ENCODE peak calls at places on chromosome 2, in four cellular contexts. K, G, Y and Q are unnamed samples.

GRCh38 chr2:118202707-118203303 is 114.5 kb downstream of the INSIG2 start:
- DNase-seq in K (no peak), G (no peak), Y (peak), Q (peak)

GRCh38 chr2:160376576-160376975 is 117.0 kb downstream of the RBMS1 start:
- DNase-seq in K (no peak), G (no peak), Y (peak), Q (no peak)

GRCh38 chr2:16625201-16625729 is 40.4 kb downstream of the CYRIA start:
- DNase-seq in K (no peak), G (no peak), Y (no peak), Q (no peak)

GRCh38 chr2:217919204-217919603 is 83.6 kb downstream of the TNS1 start:
- DNase-seq in K (no peak), G (no peak), Y (no peak), Q (no peak)

GRCh38 chr2:108570416-108570815 is 36.1 kb downstream of the LIMS1 start:
- DNase-seq in K (no peak), G (no peak), Y (no peak), Q (no peak)

GRCh38 chr2:238911376-238912227 is 63.7 kb downstream of the TWIST2 start:
- DNase-seq in K (no peak), G (peak), Y (no peak), Q (no peak)

GRCh38 chr2:165691615-165692014 is 102.4 kb downstream of the GALNT3 start:
- DNase-seq in K (no peak), G (no peak), Y (no peak), Q (no peak)

GRCh38 chr2:230798769-230799399 is 65.9 kb upstream of the ITM2C start:
- DNase-seq in K (no peak), G (no peak), Y (peak), Q (peak)

GRCh38 chr2:170486730-170487129 is 228.4 kb upstream of the SP5 start:
- DNase-seq in K (no peak), G (no peak), Y (no peak), Q (no peak)

GRCh38 chr2:236167297-236168109 is 683 bp downstream of the GBX2 start:
- DNase-seq in K (no peak), G (no peak), Y (peak), Q (no peak)

GRCh38 chr2:218827701-218828476 is 3.7 kb downstream of the PRKAG3 start:
- DNase-seq in K (no peak), G (no peak), Y (no peak), Q (no peak)

GRCh38 chr2:151354807-151355206 is 2.6 kb upstream of the TNFAIP6 start:
- DNase-seq in K (no peak), G (no peak), Y (no peak), Q (no peak)

GRCh38 chr2:151973013-151973900 is 125.6 kb downstream of the CACNB4 start:
- DNase-seq in K (no peak), G (no peak), Y (no peak), Q (no peak)

GRCh38 chr2:98650998-98651397 is 42.6 kb downstream of the UNC50 start:
- DNase-seq in K (no peak), G (no peak), Y (no peak), Q (no peak)

GRCh38 chr2:149401007-149401406 is 70.6 kb downstream of the LYPD6 start:
- DNase-seq in K (no peak), G (no peak), Y (no peak), Q (no peak)

GRCh38 chr2:121151311-121152109 is 133.5 kb downstream of the TFCP2L1 start:
- DNase-seq in K (no peak), G (peak), Y (peak), Q (no peak)

GRCh38 chr2:111634995-111635538 is 248.9 kb downstream of the ANAPC1 start:
- DNase-seq in K (no peak), G (no peak), Y (no peak), Q (no peak)

GRCh38 chr2:100786297-100786658 is 33.7 kb upstream of the NPAS2 start:
- DNase-seq in K (no peak), G (no peak), Y (peak), Q (no peak)

GRCh38 chr2:6545795-6546194 is 319.9 kb downstream of the CMPK2 start:
- DNase-seq in K (no peak), G (no peak), Y (no peak), Q (no peak)

DNA sequence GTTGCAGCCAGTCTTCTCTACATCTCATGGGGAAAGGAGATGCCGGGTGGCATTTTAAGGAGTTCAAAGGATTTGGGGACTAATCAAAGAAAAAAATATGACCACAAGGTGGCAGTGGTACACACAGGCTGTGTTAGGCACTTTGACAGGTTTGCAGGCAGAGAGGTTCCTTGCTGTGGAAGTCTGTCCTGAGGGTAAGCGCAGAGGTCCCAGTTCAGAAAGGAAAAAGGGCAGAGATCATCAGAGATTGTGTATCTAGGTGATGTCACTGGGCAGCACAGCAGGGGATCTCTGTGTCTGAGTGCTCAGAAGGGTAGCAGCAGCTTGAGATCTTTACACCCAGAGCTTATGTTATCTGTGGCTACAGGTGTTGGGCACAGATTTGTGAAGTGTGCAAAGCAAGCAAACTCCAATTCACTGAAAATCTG is 231.4 kb downstream of the LRRTM1 start:
- DNase-seq in K (no peak), G (no peak), Y (peak), Q (peak)
- TF ChIP-seq CTCF in K (peak), G (peak), Y (peak), Q (peak)

DNA sequence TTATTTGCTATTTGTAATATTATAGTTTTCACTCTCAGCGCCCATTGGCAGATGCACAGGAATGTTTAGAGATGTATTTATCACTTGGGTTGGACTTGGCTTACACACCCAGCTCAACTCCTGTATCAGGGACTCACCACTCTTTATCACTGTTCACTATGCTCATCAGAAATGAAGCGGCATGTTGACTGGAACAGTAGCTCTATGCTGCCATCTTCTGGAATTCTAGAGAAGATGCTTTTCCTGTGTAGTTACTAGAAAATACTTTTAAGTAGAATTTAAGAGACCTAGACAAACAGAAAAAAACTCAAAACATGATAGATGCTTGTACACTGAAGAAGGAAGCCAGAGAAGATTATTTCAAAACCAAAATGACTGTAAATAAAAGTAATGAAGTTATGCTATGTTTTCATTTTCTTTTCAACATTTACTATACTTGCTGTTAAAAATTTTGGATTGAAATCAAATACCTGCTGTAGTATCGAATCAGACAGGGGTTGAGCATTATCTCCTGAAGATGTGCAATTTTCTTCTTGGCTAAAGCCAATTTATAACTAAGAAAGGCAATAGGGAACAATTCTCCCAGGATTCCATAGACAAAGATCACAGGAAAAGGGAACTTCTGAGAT is 47.4 kb upstream of the NXPH2 start:
- DNase-seq in K (no peak), G (no peak), Y (peak), Q (peak)
- TF ChIP-seq CTCF in K (peak), G (peak), Y (peak), Q (peak)

GRCh38 chr2:227123697-227124096 is 40.3 kb downstream of the COL4A4 start:
- DNase-seq in K (no peak), G (no peak), Y (no peak), Q (no peak)

GRCh38 chr2:227130636-227131035 is 33.4 kb downstream of the COL4A4 start:
- DNase-seq in K (no peak), G (no peak), Y (no peak), Q (no peak)

GRCh38 chr2:227127236-227127635 is 36.8 kb downstream of the COL4A4 start:
- DNase-seq in K (no peak), G (no peak), Y (no peak), Q (no peak)

GRCh38 chr2:227125506-227125905 is 38.5 kb downstream of the COL4A4 start:
- DNase-seq in K (no peak), G (no peak), Y (no peak), Q (peak)
- TF ChIP-seq CTCF in K (peak), G (no peak), Y (no peak), Q (no peak)

GRCh38 chr2:181239400-181239799 is 217.8 kb upstream of the ITGA4 start:
- DNase-seq in K (no peak), G (no peak), Y (no peak), Q (peak)
- TF ChIP-seq CTCF in K (peak), G (peak), Y (no peak), Q (peak)

DNA sequence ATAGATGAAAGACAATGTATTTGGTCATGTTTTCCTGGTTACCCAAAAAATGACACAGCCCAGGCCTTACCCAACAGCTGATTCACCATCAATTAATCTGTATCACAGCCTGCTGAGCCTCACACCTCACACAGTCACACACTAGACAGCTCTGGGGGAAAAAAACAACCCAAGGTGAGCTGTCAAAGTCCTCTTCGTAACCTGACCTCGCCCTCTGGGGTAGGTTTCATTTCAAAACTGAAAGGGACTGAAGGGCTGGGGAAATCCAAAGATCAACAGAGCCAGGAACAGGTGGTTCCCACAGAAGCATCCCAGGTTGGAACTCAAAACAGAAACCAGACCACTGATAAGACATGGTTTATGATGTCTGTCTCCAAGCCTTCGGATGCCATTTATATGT is 18.2 kb upstream of the PCBP1 start:
- DNase-seq in K (no peak), G (peak), Y (peak), Q (peak)
- TF ChIP-seq CTCF in K (no peak), G (no peak), Y (no peak), Q (no peak)

GRCh38 chr2:33678447-33678846 is 79.3 kb upstream of the FAM98A start:
- DNase-seq in K (no peak), G (no peak), Y (no peak), Q (no peak)

GRCh38 chr2:33680906-33681305 is 81.8 kb upstream of the FAM98A start:
- DNase-seq in K (no peak), G (no peak), Y (no peak), Q (no peak)

DNA sequence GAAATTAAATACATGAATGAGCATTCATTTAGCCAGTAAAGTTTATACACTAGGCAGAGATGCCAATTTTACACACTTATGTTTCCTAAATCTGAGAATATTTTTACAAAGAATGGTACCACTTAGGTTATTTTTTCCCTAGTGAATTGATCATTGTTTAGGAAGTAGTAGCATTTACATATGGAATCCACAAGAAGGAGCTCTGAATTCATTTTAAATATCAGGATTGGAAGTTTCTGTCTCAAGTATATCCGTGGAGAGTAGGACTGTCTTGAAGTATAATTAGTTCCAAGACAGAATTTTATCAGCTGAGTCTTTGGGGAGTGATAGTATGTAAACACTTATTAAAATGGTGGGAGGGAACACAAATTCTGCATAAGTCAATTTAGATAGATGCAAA is 82.2 kb upstream of the FAM98A start:
- DNase-seq in K (no peak), G (no peak), Y (no peak), Q (no peak)
- TF ChIP-seq CTCF in K (peak), G (no peak), Y (no peak), Q (no peak)

GRCh38 chr2:193505620-193506019 is 1310.9 kb upstream of the TMEFF2 start:
- DNase-seq in K (no peak), G (no peak), Y (no peak), Q (no peak)

GRCh38 chr2:193496786-193497185 is 1302.1 kb upstream of the TMEFF2 start:
- DNase-seq in K (no peak), G (no peak), Y (no peak), Q (no peak)

GRCh38 chr2:193506035-193506434 is 1311.3 kb upstream of the TMEFF2 start:
- DNase-seq in K (no peak), G (no peak), Y (no peak), Q (no peak)

DNA sequence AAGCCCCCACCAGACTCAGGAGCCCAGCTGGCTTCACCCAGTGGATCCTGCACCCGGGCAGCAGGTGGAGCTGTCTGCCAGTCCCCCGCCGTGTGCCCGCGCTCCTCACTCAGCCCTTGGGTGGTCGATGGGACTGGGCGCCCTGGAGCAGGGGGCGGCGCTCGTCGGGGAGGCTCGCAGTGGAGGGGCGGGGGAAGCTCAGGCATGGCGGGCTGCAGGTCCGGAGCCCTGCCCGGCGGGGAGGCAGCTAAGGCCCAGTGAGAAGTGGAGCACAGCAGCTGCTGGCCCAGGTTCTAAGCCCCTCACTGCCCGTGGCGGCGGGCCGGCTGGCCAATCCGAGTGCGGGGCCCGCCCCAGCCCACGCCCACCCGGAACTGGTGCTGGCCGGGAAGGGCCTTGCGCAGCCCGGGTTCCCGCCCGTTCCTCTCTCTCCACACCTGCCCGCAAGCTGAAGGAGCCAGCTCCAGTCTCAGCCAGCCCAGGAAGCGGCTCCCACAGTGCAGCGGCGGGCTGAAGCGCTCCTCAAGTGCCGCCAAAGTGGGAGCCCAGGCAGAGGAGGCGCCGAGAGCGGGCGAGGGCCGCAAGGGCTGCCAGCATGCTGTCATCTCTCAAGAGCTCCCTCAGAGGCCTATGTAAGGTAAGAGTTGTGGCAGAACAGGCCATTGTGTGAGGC is 1307.8 kb upstream of the TMEFF2 start:
- DNase-seq in K (no peak), G (no peak), Y (no peak), Q (no peak)
- TF ChIP-seq CTCF in K (no peak), G (no peak), Y (no peak), Q (no peak)

DNA sequence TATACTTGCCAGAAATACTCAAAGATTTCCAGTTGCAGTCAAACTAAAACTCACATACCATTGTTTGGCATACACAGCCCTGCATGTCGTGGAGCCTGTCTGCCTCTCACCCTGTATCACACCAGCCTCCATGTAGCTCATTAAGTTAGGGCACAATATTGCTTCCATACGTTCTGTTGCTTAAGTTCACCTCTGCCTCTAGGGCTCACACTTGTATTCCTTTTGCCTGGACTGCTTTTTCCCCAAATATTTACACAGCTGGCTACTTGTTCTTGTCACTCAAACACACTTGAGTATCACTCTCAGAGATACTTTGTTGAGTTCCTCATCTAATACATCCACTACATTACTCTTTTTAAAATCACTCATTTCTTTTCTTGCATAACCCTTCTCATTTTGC is 83.1 kb downstream of the PTH2R start:
- DNase-seq in K (no peak), G (no peak), Y (no peak), Q (no peak)
- TF ChIP-seq CTCF in K (no peak), G (no peak), Y (no peak), Q (no peak)

GRCh38 chr2:1553671-1554295 is 140.5 kb downstream of the TPO start:
- DNase-seq in K (no peak), G (peak), Y (peak), Q (no peak)
- TF ChIP-seq CTCF in K (no peak), G (peak), Y (no peak), Q (no peak)

GRCh38 chr2:144452169-144453038 is 67.5 kb downstream of the ZEB2 start:
- DNase-seq in K (no peak), G (no peak), Y (peak), Q (no peak)
- TF ChIP-seq CTCF in K (no peak), G (no peak), Y (no peak), Q (no peak)